ENCODE peak calls at places on chromosomes 3 and 15, in four cellular contexts. S is SJSA1, Y is HL-60, B is transverse colon. N is an unnamed sample.
A peak's percentile ranks its signal among the peaks of the same experiment; 100 is the strongest.

GRCh38 chr15:60471314-60471713 is 7.6 kb downstream of the ICE2 start:
- DNase-seq in B (no peak), S (no peak), Y (no peak), N (no peak)

GRCh38 chr15:88174571-88174970 is 82.0 kb downstream of the NTRK3 start:
- DNase-seq in B (no peak), Y (no peak), S (no peak), N (peak; percentile 86)

GRCh38 chr3:67462185-67462584 is 192.2 kb downstream of the SUCLG2 start:
- DNase-seq in S (no peak), Y (no peak), B (no peak), N (no peak)

GRCh38 chr15:70559223-70559823 is 204.0 kb downstream of the UACA start:
- DNase-seq in Y (no peak), S (peak; percentile 15), B (peak; percentile 51), N (no peak)

GRCh38 chr3:177705976-177706866 is 508.9 kb upstream of the TBL1XR1 start:
- DNase-seq in B (no peak), Y (no peak), S (no peak), N (peak; percentile 81)

GRCh38 chr15:84600331-84600686 is 500 bp upstream of the ZSCAN2 start:
- DNase-seq in S (peak; percentile 90), Y (peak; percentile 62), B (peak; percentile 91), N (peak; percentile 83)

GRCh38 chr3:130539005-130539404 is 22.0 kb downstream of the COL6A6 start:
- DNase-seq in S (peak; percentile 12), B (peak; percentile 28), Y (no peak), N (peak; percentile 78)

GRCh38 chr3:21942328-21942727 is 191.3 kb upstream of the ZNF385D start:
- DNase-seq in B (no peak), Y (no peak), S (no peak), N (peak; percentile 50)

GRCh38 chr3:177640319-177640997 is 443.2 kb upstream of the TBL1XR1 start:
- DNase-seq in Y (no peak), B (no peak), S (no peak), N (no peak)

GRCh38 chr3:139774570-139775302 is 97.0 kb upstream of the NMNAT3 start:
- DNase-seq in B (no peak), S (peak; percentile 28), Y (no peak), N (peak; percentile 97)

GRCh38 chr3:125916376-125916978 is 52.5 kb upstream of the ROPN1B start:
- DNase-seq in S (peak; percentile 76), B (peak; percentile 99), Y (peak; percentile 84), N (peak; percentile 96)

GRCh38 chr3:41198526-41198925 is 779 bp upstream of the CTNNB1 start:
- DNase-seq in S (no peak), Y (no peak), B (peak; percentile 42), N (peak; percentile 54)

GRCh38 chr3:117567903-117568302 is 858.3 kb downstream of the TUSC7 start:
- DNase-seq in S (no peak), B (no peak), Y (no peak), N (no peak)

GRCh38 chr15:55074431-55074830 is 122.3 kb downstream of the RSL24D1 start:
- DNase-seq in B (no peak), Y (no peak), S (no peak), N (no peak)

GRCh38 chr15:69576948-69577351 is 124.3 kb downstream of the RPLP1 start:
- DNase-seq in Y (no peak), S (no peak), B (no peak), N (no peak)

GRCh38 chr15:72368315-72368714 is 7.5 kb downstream of the HEXA start:
- DNase-seq in Y (no peak), B (no peak), S (no peak), N (no peak)

GRCh38 chr15:89192771-89193170 is 28.6 kb downstream of the RLBP1 start:
- DNase-seq in B (no peak), S (no peak), Y (no peak), N (no peak)

GRCh38 chr3:193946945-193947344 is 189.0 kb upstream of the HES1 start:
- DNase-seq in S (peak; percentile 26), B (no peak), Y (no peak), N (peak; percentile 22)

GRCh38 chr3:154285221-154285620 is 39.1 kb downstream of the DHX36 start:
- DNase-seq in Y (no peak), S (no peak), B (no peak), N (no peak)

GRCh38 chr3:23404241-23404640 is 201.1 kb downstream of the UBE2E2 start:
- DNase-seq in Y (no peak), B (no peak), S (no peak), N (no peak)

GRCh38 chr3:53501203-53501602 is 6.8 kb downstream of the CACNA1D start:
- DNase-seq in S (no peak), Y (no peak), B (no peak), N (no peak)

GRCh38 chr3:8503871-8504610 is 2.4 kb downstream of the LMCD1 start:
- DNase-seq in S (no peak), Y (no peak), B (no peak), N (peak; percentile 66)

GRCh38 chr3:161913786-161914389 is 417.3 kb downstream of the OTOL1 start:
- DNase-seq in S (no peak), Y (no peak), B (no peak), N (no peak)

GRCh38 chr15:69976366-69976994 is 121.2 kb downstream of the TLE3 start:
- DNase-seq in S (peak; percentile 17), Y (peak; percentile 4), B (peak; percentile 29), N (peak; percentile 89)

GRCh38 chr3:134374791-134375541 is 719 bp upstream of the AMOTL2 start:
- DNase-seq in Y (no peak), B (peak; percentile 67), S (peak; percentile 87), N (peak; percentile 62)

GRCh38 chr3:158086776-158087175 is 19.4 kb downstream of the SHOX2 start:
- DNase-seq in S (no peak), B (no peak), Y (no peak), N (no peak)

GRCh38 chr3:69142090-69142489 is 19.7 kb upstream of the LMOD3 start:
- DNase-seq in Y (no peak), B (no peak), S (no peak), N (peak; percentile 26)

GRCh38 chr3:69145688-69146087 is 23.3 kb upstream of the LMOD3 start:
- DNase-seq in Y (no peak), B (no peak), S (no peak), N (no peak)

GRCh38 chr3:69143055-69143454 is 20.7 kb upstream of the LMOD3 start:
- DNase-seq in B (no peak), S (no peak), Y (no peak), N (peak; percentile 33)

GRCh38 chr3:69143605-69144004 is 21.2 kb upstream of the LMOD3 start:
- DNase-seq in B (no peak), Y (no peak), S (no peak), N (peak; percentile 48)

DNA sequence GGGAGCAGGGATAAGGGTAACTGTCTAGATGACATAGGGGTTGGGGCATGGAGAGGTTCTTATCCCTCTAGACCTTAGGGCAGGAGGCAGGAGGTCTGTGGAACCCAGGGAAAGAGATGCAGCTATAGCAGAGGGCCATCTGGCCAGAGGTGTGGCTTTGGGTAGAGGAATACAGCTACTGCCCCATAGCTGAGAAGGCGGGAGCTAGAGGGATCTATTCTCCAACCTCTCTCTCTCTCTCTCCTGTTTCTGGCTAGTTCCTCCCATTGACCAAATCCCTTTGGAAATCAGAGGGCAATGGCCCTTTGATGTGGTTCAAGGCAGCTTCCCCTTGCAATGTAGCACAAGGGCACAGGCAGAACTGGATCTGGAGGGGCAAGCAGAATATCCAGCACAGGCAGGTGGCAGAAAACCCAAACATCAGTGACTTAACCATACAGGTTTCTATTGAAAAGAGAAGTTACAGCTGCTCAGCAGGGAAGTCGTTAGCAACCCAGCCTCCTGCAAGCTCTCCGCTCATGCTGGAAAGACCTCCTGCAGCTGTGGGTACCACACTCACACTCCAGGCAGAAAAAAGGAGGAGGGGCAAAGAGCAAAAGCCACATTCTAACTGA is 22.3 kb upstream of the LMOD3 start:
- DNase-seq in B (no peak), S (no peak), Y (no peak), N (peak; percentile 52)
- H3K27me3 ChIP-seq in B (no peaks in the 10 kb centered on the region), S (no peaks in the 10 kb centered on the region), Y (no peaks in the 10 kb centered on the region), N (no peaks in the 10 kb centered on the region)

GRCh38 chr3:28576590-28577220 is 228.1 kb upstream of the AZI2 start:
- DNase-seq in S (no peak), Y (no peak), B (no peak), N (peak; percentile 15)

GRCh38 chr3:28575100-28575747 is 226.6 kb upstream of the AZI2 start:
- DNase-seq in S (peak; percentile 2), Y (no peak), B (no peak), N (peak; percentile 63)

GRCh38 chr3:28574036-28574435 is 225.4 kb upstream of the AZI2 start:
- DNase-seq in Y (no peak), B (no peak), S (no peak), N (no peak)

GRCh38 chr3:28577941-28578340 is 229.3 kb upstream of the AZI2 start:
- DNase-seq in B (no peak), S (no peak), Y (no peak), N (no peak)

GRCh38 chr3:28575748-28576589 is 227.3 kb upstream of the AZI2 start:
- DNase-seq in Y (no peak), S (peak; percentile 28), B (no peak), N (peak; percentile 78)
- H3K27me3 ChIP-seq in Y (peaks cover 41% of the 10 kb centered on the region), S (peaks cover 66% of the 10 kb centered on the region), B (peaks cover 40% of the 10 kb centered on the region), N (no peaks in the 10 kb centered on the region)

DNA sequence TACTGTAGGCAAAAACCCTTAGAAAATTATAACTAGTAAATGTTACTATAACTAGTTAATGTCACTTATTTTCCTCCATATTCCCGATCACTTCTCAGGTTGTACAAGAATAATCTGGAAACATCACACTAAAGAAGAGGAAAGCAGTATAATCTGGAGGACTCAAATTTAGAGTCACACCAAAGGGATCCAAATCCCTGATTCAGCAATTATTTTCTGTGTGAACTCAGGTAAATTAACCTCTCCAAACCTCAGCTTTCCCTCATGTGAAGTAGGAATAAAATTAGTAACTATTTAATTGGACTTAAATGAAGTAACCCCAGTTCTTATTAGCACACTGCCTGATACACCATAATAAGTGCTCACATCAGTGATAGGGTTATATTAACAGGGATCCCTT is 170.1 kb upstream of the NECTIN3 start:
- DNase-seq in S (no peak), Y (no peak), B (no peak), N (no peak)
- H3K27me3 ChIP-seq in S (no peaks in the 10 kb centered on the region), Y (no peaks in the 10 kb centered on the region), B (no peaks in the 10 kb centered on the region), N (no peaks in the 10 kb centered on the region)

DNA sequence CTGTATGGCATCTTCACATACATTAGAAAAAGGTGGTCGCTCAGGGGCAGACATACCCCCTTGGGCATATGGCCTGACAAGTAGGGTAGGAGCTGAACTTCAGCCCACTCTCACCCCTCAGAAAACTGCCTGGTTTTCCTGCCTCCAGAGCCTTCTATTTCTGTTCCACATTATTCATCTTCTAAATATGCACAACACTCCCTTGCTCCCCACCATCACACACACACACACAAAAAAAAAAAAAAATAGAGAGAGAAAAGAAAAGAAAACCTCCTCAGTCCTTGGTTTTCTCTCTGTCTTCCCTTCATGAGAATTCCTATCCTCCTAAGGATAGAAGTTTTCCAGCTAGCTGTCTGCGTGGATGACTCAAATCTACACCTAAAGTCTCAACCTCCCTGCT is 5.6 kb upstream of the ROPN1 start:
- DNase-seq in S (no peak), Y (no peak), B (no peak), N (no peak)
- H3K27me3 ChIP-seq in S (no peaks in the 10 kb centered on the region), Y (peaks cover 7% of the 10 kb centered on the region), B (peaks cover 7% of the 10 kb centered on the region), N (no peaks in the 10 kb centered on the region)

DNA sequence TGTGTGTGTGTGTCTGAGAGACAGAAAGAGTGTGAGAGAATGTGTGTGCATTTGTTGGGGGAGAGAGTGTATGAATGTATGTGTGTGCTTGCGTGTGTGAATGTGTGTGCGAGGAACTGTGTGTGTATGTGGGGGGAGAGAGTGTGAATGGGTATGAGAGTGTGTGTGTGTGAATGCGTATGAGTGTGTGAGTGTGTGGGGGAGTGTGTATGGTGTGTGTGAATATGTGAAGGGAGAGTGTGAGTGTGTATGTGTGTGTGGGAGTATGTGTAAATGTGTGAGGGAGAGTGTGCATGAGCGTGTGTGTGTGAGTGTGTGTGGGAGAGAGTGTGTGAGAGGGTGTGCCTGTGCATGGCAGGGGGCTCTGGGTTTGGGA is 79.8 kb upstream of the ABHD17C start:
- DNase-seq in S (no peak), B (no peak), Y (no peak), N (no peak)
- H3K27me3 ChIP-seq in S (no peaks in the 10 kb centered on the region), B (no peaks in the 10 kb centered on the region), Y (no peaks in the 10 kb centered on the region), N (no peaks in the 10 kb centered on the region)

N was measured in SJCRH30.